ENCODE peak calls at places on chromosomes 4 and X, in four cellular contexts. J, D, Q and B are unnamed samples.

GRCh38 chrX:102765794-102766193 is 45.3 kb downstream of the GPRASP3 start:
- DNase-seq in J (no peak), D (no peak), Q (no peak), B (no peak)

GRCh38 chr4:185283723-185284122 is 74.3 kb downstream of the SNX25 start:
- DNase-seq in J (no peak), D (no peak), Q (no peak), B (no peak)

GRCh38 chr4:83771113-83771705 is 235.3 kb downstream of the GPAT3 start:
- DNase-seq in J (peak), D (peak), Q (no peak), B (peak)

GRCh38 chr4:182604161-182604591 is 313.0 kb downstream of the DCTD start:
- DNase-seq in J (no peak), D (no peak), Q (no peak), B (no peak)

GRCh38 chrX:136738049-136738729 is 42.5 kb downstream of the ARHGEF6 start:
- DNase-seq in J (no peak), D (no peak), Q (no peak), B (no peak)

GRCh38 chrX:46376246-46376885 is 168.9 kb downstream of the ZNF674 start:
- DNase-seq in J (peak), D (no peak), Q (no peak), B (peak)

GRCh38 chr4:137994858-137995257 is 247.3 kb downstream of the SLC7A11 start:
- DNase-seq in J (no peak), D (no peak), Q (no peak), B (no peak)

GRCh38 chr4:80265571-80266266 is 745 bp upstream of the FGF5 start:
- DNase-seq in J (no peak), D (peak), Q (no peak), B (no peak)

GRCh38 chrX:111145878-111146277 is 49.9 kb downstream of the PAK3 start:
- DNase-seq in J (no peak), D (no peak), Q (no peak), B (no peak)

GRCh38 chrX:9352243-9352642 is 112.6 kb upstream of the TBL1X start:
- DNase-seq in J (no peak), D (peak), Q (peak), B (no peak)

GRCh38 chr4:19478791-19479190 is 772.9 kb upstream of the SLIT2 start:
- DNase-seq in J (no peak), D (no peak), Q (no peak), B (no peak)

GRCh38 chrX:17613979-17614572 is 123.2 kb upstream of the SCML1 start:
- DNase-seq in J (peak), D (no peak), Q (no peak), B (no peak)

GRCh38 chr4:95798003-95798402 is 41.9 kb upstream of the PDHA2 start:
- DNase-seq in J (no peak), D (no peak), Q (no peak), B (no peak)

GRCh38 chr4:77695769-77696168 is 90.1 kb downstream of the CXCL13 start:
- DNase-seq in J (peak), D (no peak), Q (no peak), B (no peak)

GRCh38 chrX:133598596-133599334 is 183.5 kb upstream of the GPC4 start:
- DNase-seq in J (no peak), D (no peak), Q (no peak), B (no peak)

GRCh38 chrX:133590703-133591505 is 175.6 kb upstream of the GPC4 start:
- DNase-seq in J (no peak), D (no peak), Q (no peak), B (no peak)

GRCh38 chrX:133594156-133594555 is 178.9 kb upstream of the GPC4 start:
- DNase-seq in J (no peak), D (no peak), Q (no peak), B (no peak)

GRCh38 chrX:133588827-133589226 is 173.5 kb upstream of the GPC4 start:
- DNase-seq in J (no peak), D (no peak), Q (no peak), B (no peak)

GRCh38 chrX:133593531-133593930 is 178.2 kb upstream of the GPC4 start:
- DNase-seq in J (no peak), D (no peak), Q (no peak), B (no peak)
- TF ChIP-seq ETV6 in J (no peak), D (no peak), Q (no peak), B (no peak)

DNA sequence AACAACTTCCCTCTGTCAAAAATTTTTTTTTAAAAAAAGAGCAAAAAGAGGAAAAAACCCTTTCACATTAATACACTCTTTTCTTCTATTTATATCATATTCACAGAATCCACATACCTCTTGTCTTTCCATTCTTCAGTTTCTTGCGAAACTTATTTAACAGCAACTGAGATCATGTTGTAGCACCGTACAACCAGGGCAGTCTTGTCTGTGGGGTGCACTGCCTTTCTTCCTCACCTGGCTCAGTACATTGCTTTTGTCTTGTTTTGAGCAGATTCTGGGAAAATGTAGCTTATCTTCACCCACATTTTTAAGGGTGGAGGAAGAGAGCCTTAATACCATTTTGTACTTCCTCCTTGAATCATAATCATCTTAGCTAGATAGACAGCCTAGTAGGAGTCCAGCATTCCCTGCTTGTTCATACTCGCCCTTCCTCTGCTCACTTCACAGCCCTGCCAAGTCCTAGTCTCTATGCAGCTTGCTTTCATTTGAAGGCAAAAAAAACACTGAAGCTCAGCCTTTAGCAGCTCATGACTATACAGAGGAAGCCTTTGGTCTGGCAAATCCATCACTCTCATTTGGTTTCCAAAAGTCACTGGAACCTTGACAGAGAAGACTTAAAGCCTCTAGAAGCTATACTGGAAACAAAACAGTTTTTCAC is 140.6 kb upstream of the BANK1 start:
- DNase-seq in J (no peak), D (no peak), Q (no peak), B (no peak)
- TF ChIP-seq ETV6 in J (no peak), D (no peak), Q (no peak), B (no peak)

GRCh38 chrX:154348646-154349358 is 25.6 kb downstream of the FLNA start:
- DNase-seq in J (no peak), D (no peak), Q (no peak), B (no peak)

GRCh38 chrX:154349979-154350378 is 24.5 kb downstream of the FLNA start:
- DNase-seq in J (no peak), D (no peak), Q (no peak), B (no peak)

GRCh38 chrX:154350429-154351182 is 23.8 kb downstream of the FLNA start:
- DNase-seq in J (no peak), D (no peak), Q (no peak), B (no peak)

GRCh38 chrX:154348114-154348531 is 26.3 kb downstream of the FLNA start:
- DNase-seq in J (no peak), D (no peak), Q (no peak), B (no peak)

GRCh38 chrX:154349359-154349935 is 25.0 kb downstream of the FLNA start:
- DNase-seq in J (no peak), D (no peak), Q (no peak), B (no peak)
- TF ChIP-seq ETV6 in J (no peak), D (no peak), Q (no peak), B (no peak)

DNA sequence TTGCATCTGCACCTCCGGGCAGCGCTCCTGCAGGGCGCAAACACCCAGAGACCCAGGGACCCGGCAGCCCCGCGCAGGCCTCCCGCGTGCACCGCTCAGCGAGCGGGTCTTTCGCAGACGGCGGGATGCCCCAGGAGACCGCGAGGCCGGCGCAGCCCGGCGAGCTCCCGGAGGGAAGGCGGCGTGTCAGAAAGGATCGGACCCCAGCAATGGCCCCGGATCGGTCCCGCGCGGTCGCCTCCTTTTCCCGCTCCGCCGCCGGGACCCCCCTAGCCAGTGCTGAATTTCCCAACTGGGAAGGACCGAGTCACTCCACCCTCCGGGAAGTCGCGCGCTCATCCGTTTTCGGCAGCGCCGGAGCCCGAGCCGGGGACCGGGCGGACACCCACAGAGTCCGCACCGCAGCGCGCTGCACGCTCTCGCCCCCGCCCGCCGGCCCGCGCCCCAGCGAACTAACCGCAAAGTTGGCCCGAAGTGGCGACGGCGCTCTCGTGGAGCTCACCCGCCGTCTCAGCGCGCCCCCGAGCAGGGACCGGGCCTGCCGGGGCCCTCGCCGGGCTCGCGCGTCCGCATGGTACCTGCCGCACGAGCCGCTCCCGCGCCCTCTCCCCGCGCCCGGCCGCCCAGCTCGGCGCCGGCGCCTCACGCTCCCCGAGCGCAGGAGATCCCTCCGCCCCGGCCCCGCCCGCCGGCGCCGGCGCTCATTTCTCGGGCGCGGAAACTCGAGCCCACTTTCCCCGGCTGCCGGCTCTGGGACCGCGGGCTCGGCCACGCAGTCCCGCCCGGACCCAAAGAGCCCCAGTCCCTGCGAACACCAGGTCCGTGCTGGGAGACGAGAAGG is at the start of gene FAT1:
- DNase-seq in J (peak), D (peak), Q (no peak), B (peak)
- TF ChIP-seq ETV6 in J (no peak), D (no peak), Q (no peak), B (no peak)

GRCh38 chrX:141669689-141670088 is 28.9 kb downstream of the SPANXD start:
- DNase-seq in J (no peak), D (no peak), Q (no peak), B (no peak)
- TF ChIP-seq ETV6 in J (no peak), D (no peak), Q (no peak), B (no peak)

GRCh38 chrX:70257599-70258288 is 2.3 kb downstream of the P2RY4 start:
- DNase-seq in J (no peak), D (no peak), Q (no peak), B (no peak)
- TF ChIP-seq ETV6 in J (no peak), D (no peak), Q (no peak), B (no peak)

DNA sequence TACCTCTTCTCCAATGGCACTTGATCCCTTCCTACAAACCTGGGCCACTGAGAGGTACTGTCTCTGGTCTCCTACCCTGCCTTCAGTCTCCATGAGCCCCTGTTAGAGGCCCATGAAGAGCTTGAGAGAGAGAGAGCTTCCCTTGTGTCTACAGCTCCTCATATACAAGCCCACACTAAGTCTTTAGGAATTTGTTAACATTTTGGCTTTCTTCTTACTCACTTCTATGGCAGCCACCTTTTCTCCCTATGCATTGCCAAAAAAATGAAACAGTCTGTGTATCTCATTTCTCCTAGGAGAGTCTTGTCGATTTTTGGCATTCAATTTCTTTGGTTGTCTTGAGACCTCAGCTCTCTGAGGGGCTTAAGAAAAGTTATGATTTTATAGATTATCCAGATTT is 90.9 kb upstream of the LNX1 start:
- DNase-seq in J (no peak), D (no peak), Q (no peak), B (no peak)
- TF ChIP-seq ETV6 in J (no peak), D (no peak), Q (no peak), B (no peak)